ENCODE peak calls at places on chromosomes 16 and 17, in six cellular contexts. N is K562, U is SK-N-SH, W is HepG2, H is H1, Z is GM12878. Q is an unnamed sample.

GRCh38 chr16:11651796-11652195 is 16.5 kb upstream of the SNN start:
- DNase-seq in N (no peak), U (no peak), W (no peak), H (no peak), Z (no peak), Q (no peak)

GRCh38 chr17:60086822-60087591 is 8.3 kb upstream of the HEATR6 start:
- DNase-seq in N (no peak), U (no peak), W (no peak), H (no peak), Z (no peak), Q (peak)

GRCh38 chr16:62201911-62202310 is 165.7 kb upstream of the CDH8 start:
- DNase-seq in N (no peak), U (no peak), W (no peak), H (no peak), Z (no peak), Q (no peak)

GRCh38 chr16:31253642-31254045 is 6.1 kb upstream of the ITGAM start:
- DNase-seq in N (peak), U (no peak), W (peak), H (no peak), Z (no peak), Q (peak)

GRCh38 chr17:19979917-19980770 is 2.5 kb upstream of the AKAP10 start:
- DNase-seq in N (no peak), U (no peak), W (no peak), H (peak), Z (no peak), Q (no peak)

GRCh38 chr16:276360-277077 is 775 bp upstream of the RGS11 start:
- DNase-seq in N (no peak), U (no peak), W (no peak), H (no peak), Z (no peak), Q (no peak)

GRCh38 chr16:15631730-15632409 is 11.1 kb downstream of the MARF1 start:
- DNase-seq in N (no peak), U (no peak), W (no peak), H (no peak), Z (no peak), Q (no peak)

GRCh38 chr16:89687092-89687940 is 827 bp downstream of the CDK10 start:
- DNase-seq in N (peak), U (no peak), W (peak), H (no peak), Z (peak), Q (no peak)

GRCh38 chr16:89330177-89330856 is 112.8 kb downstream of the ZNF778 start:
- DNase-seq in N (peak), U (no peak), W (peak), H (no peak), Z (no peak), Q (no peak)

GRCh38 chr17:42667088-42667951 is 8.2 kb downstream of the TUBG2 start:
- DNase-seq in N (no peak), U (peak), W (peak), H (no peak), Z (no peak), Q (no peak)

GRCh38 chr17:18356624-18357023 is 6.7 kb downstream of the SHMT1 start:
- DNase-seq in N (no peak), U (no peak), W (no peak), H (no peak), Z (no peak), Q (no peak)

GRCh38 chr17:17020821-17021193 is 21.4 kb upstream of the MPRIP start:
- DNase-seq in N (no peak), U (no peak), W (no peak), H (no peak), Z (no peak), Q (no peak)
- TF ChIP-seq GABPA in N (no peak), U (no peak), W (no peak), H (no peak), Z (no peak), Q (no peak)

GRCh38 chr17:49624896-49625295 is 49.2 kb downstream of the NXPH3 start:
- DNase-seq in N (no peak), U (no peak), W (no peak), H (no peak), Z (no peak), Q (no peak)

GRCh38 chr17:49618112-49618611 is 42.5 kb downstream of the NXPH3 start:
- DNase-seq in N (no peak), U (no peak), W (no peak), H (no peak), Z (no peak), Q (no peak)

GRCh38 chr17:49621420-49621819 is 45.7 kb downstream of the NXPH3 start:
- DNase-seq in N (no peak), U (no peak), W (no peak), H (no peak), Z (no peak), Q (no peak)

GRCh38 chr17:49616546-49617205 is 41.0 kb downstream of the NXPH3 start:
- DNase-seq in N (no peak), U (no peak), W (no peak), H (no peak), Z (no peak), Q (peak)

GRCh38 chr17:49621946-49622529 is 46.4 kb downstream of the NXPH3 start:
- DNase-seq in N (no peak), U (no peak), W (no peak), H (no peak), Z (no peak), Q (no peak)
- H3K27ac ChIP-seq in N (peak), U (no peak), W (no peak), H (no peak), Z (no peak), Q (no peak)

GRCh38 chr16:77564791-77565390 is 130.1 kb upstream of the ADAMTS18 start:
- DNase-seq in N (no peak), U (no peak), W (no peak), H (no peak), Z (no peak), Q (no peak)
- TF ChIP-seq GABPA in N (no peak), U (no peak), W (no peak), H (no peak), Z (no peak), Q (no peak)

GRCh38 chr16:57477531-57478202 is 8.6 kb downstream of the DOK4 start:
- DNase-seq in N (no peak), U (peak), W (no peak), H (no peak), Z (no peak), Q (no peak)

GRCh38 chr16:57479422-57480126 is 6.7 kb downstream of the DOK4 start:
- DNase-seq in N (no peak), U (peak), W (peak), H (peak), Z (no peak), Q (no peak)

GRCh38 chr16:57480127-57480753 is 6.1 kb downstream of the DOK4 start:
- DNase-seq in N (peak), U (peak), W (peak), H (no peak), Z (no peak), Q (no peak)

GRCh38 chr16:57479043-57479421 is 7.3 kb downstream of the DOK4 start:
- DNase-seq in N (no peak), U (peak), W (no peak), H (peak), Z (no peak), Q (no peak)

GRCh38 chr16:57478396-57479024 is 7.8 kb downstream of the DOK4 start:
- DNase-seq in N (no peak), U (no peak), W (no peak), H (no peak), Z (no peak), Q (no peak)
- H3K27ac ChIP-seq in N (no peak), U (peak), W (no peak), H (no peak), Z (no peak), Q (no peak)

GRCh38 chr16:85891033-85891775 is 7.8 kb upstream of the IRF8 start:
- DNase-seq in N (no peak), U (no peak), W (peak), H (no peak), Z (no peak), Q (no peak)
- TF ChIP-seq GABPA in N (no peak), U (no peak), W (no peak), H (no peak), Z (no peak), Q (no peak)

DNA sequence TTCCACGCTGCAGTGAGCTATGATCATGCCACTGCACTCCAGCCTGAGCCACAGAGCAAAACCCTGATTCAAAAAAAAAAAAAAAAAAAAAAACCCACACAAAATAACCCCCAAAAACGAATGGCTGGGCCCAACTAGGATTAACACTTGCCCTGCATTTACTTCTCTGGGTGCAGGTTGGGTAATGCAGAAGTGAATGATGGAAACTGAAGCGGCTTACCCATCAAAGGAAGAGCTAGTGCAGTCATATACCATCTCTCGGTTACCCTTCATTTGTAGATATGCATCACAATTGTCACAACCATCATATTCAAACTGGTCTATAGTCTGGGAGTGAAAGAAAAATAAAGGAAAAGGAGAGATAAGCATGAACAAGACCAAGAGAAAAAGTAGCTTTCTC is 819 bp downstream of the SUPT4H1 start:
- DNase-seq in N (peak), U (no peak), W (no peak), H (no peak), Z (no peak), Q (no peak)
- H3K27ac ChIP-seq in N (peak), U (no peak), W (peak), H (no peak), Z (peak), Q (peak)

DNA sequence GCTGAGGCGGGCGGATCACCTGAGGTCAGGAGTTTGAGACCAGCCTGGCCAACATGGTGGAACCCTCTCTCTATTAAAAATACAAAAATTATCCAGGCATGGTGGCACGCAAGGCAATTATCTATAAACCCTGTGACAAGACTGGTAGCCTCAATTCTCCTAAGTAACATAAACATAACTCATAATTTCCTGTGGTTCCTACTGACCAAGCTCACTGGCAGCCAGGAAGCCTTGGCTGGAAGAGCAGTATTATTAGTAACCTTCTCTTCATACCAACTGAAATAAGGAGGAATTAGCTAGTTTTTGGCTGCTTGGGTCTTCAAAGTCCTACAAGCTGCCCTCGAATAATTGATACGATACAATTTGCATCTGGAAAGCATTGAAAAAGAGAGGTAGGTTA is 31.6 kb upstream of the LRRC37A3 start:
- DNase-seq in N (no peak), U (no peak), W (no peak), H (no peak), Z (no peak), Q (no peak)
- TF ChIP-seq GABPA in N (no peak), U (no peak), W (no peak), H (no peak), Z (no peak), Q (no peak)

GRCh38 chr17:80782536-80783427 is 208.9 kb upstream of the CHMP6 start:
- DNase-seq in N (no peak), U (no peak), W (no peak), H (no peak), Z (no peak), Q (no peak)
- H3K27ac ChIP-seq in N (no peak), U (peak), W (no peak), H (peak), Z (peak), Q (no peak)